ENCODE peak calls at places on chromosomes 3 and 15, in four cellular contexts. P, G, X and Z are unnamed samples.

GRCh38 chr3:72590732-72591192 is 257.5 kb downstream of the SHQ1 start:
- DNase-seq in X (no peak), G (no peak), P (no peak), Z (no peak)

GRCh38 chr3:125594581-125595011 is 701 bp downstream of the OSBPL11 start:
- DNase-seq in P (no peak), X (no peak), G (no peak), Z (no peak)

GRCh38 chr3:46999516-47000197 is 20.2 kb downstream of the NBEAL2 start:
- DNase-seq in X (no peak), P (no peak), G (no peak), Z (no peak)

GRCh38 chr3:23822559-23822958 is 16.8 kb downstream of the UBE2E1 start:
- DNase-seq in X (no peak), P (no peak), G (no peak), Z (no peak)

GRCh38 chr3:141368062-141368924 is at the start of gene ZBTB38:
- DNase-seq in P (no peak), G (peak), X (no peak), Z (peak)

GRCh38 chr3:121566773-121567172 is 976 bp upstream of the ARGFX start:
- DNase-seq in P (no peak), X (no peak), G (no peak), Z (no peak)

GRCh38 chr3:120956143-120956542 is 48.1 kb downstream of the STXBP5L start:
- DNase-seq in X (no peak), P (no peak), G (no peak), Z (no peak)

GRCh38 chr3:64484289-64484992 is 203.4 kb downstream of the ADAMTS9 start:
- DNase-seq in G (peak), P (peak), X (peak), Z (peak)

GRCh38 chr15:73631915-73632669 is 1.1 kb downstream of the NPTN start:
- DNase-seq in X (no peak), G (no peak), P (no peak), Z (peak)

GRCh38 chr3:40782086-40782721 is 257.4 kb downstream of the ZNF621 start:
- DNase-seq in G (no peak), X (no peak), P (no peak), Z (no peak)
- TF ChIP-seq CTCF in G (peak), X (peak), P (no peak), Z (no peak)

DNA sequence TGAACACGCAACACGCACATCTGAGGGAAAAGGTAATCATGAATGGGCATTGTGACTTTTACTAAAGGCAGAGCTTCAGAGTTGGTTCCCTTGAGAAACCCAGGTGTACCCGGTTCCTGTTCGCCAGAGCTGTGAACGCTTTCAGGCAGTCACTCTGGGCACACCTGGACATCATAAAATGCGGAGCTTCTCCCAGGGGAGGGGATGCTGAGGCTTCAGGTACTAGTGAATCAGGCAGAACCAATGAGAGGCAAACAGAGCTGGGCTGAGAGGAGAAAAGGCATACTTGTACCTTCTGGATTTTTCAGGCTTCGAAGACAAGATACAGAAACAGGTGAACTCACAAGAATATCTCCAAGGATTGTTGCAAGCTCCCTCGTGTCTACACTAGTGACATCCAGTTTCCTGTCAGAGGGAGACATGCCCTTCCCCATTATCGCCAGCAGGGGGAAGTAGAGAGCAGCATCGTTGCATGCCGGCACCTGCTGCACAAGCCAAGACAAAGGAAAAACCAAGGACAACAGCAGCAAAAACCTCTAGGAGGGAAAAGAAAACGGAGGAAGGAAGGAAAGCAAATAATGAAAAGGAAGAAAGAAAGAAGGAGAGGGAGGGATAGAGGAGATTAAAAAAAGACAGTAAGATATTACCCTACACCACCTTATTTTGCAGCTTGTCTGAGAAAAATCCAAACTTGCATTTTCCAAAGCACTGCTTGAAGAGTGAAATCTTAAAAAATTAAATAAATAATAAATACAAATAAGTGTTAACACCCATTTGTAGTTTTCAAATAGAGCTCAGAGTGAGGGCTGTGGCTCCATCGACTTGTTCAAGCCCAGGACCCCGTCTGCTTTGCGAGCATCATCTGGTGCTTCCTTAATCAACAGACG is 2.0 kb downstream of the AHSG start:
- DNase-seq in X (peak), P (peak), G (peak), Z (peak)
- H3K4me3 ChIP-seq in X (no peak), P (peak), G (no peak), Z (no peak)

GRCh38 chr3:179276743-179277142 is 25.8 kb upstream of the KCNMB3 start:
- DNase-seq in G (no peak), X (no peak), P (no peak), Z (no peak)

GRCh38 chr3:179269152-179269707 is 18.3 kb upstream of the KCNMB3 start:
- DNase-seq in X (no peak), G (no peak), P (no peak), Z (no peak)

GRCh38 chr3:179268400-179269051 is 17.6 kb upstream of the KCNMB3 start:
- DNase-seq in X (no peak), P (no peak), G (no peak), Z (no peak)

GRCh38 chr3:179276001-179276400 is 25.1 kb upstream of the KCNMB3 start:
- DNase-seq in G (no peak), P (no peak), X (no peak), Z (no peak)

GRCh38 chr3:179272385-179272784 is 21.5 kb upstream of the KCNMB3 start:
- DNase-seq in X (no peak), P (no peak), G (no peak), Z (peak)
- TF ChIP-seq CTCF in X (no peak), P (no peak), G (peak), Z (peak)

DNA sequence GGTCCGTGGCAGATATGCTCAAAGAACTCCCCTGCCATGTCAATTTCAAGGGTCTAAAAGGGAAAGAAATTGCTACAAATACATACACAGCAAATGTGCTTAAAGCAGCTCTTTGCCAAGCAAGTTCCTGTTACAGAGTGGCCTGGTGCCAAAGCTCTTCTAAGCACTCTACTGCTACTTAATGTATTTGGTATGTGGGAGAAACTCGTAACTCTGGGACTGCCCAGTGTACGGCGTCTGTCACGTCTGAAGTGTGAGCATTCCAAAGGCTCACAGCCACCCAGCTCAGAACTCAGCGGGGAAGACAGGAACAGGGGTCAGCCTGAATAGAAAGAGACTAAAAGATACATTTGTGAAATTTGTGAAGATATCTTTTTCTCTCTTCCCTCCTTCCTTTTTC is 54.6 kb downstream of the RBMS3 start:
- DNase-seq in P (no peak), G (peak), X (no peak), Z (peak)
- H3K4me3 ChIP-seq in P (no peak), G (peak), X (no peak), Z (peak)